ENCODE peak calls at places on chromosomes 7 and 10, in five cellular contexts. E is body of pancreas, F is A549, Y is stomach, G is heart left ventricle. U is an unnamed sample.

GRCh38 chr10:4770766-4771553 is 55.0 kb upstream of the AKR1E2 start:
- DNase-seq in E (no peak), F (peak; percentile 69), Y (no peak), G (no peak), U (no peak)

GRCh38 chr10:5486852-5487235 is 12.5 kb downstream of the CALML5 start:
- DNase-seq in E (no peak), F (no peak), Y (no peak), G (no peak), U (no peak)

GRCh38 chr7:131105803-131106680 is 221.6 kb upstream of the MKLN1 start:
- DNase-seq in E (peak; percentile 86), F (peak; percentile 67), Y (peak; percentile 83), G (peak; percentile 84), U (peak; percentile 91)

GRCh38 chr10:69348824-69349541 is 67.7 kb downstream of the TACR2 start:
- DNase-seq in E (peak; percentile 21), F (peak; percentile 54), Y (no peak), G (peak; percentile 64), U (no peak)

GRCh38 chr7:132035517-132036362 is 479.3 kb upstream of the PODXL start:
- DNase-seq in E (no peak), F (no peak), Y (no peak), G (no peak), U (no peak)

GRCh38 chr10:68146133-68146532 is 36.8 kb downstream of the MYPN start:
- DNase-seq in E (no peak), F (no peak), Y (no peak), G (no peak), U (no peak)

GRCh38 chr10:17912764-17913163 is 39.0 kb upstream of the SLC39A12 start:
- DNase-seq in E (no peak), F (no peak), Y (no peak), G (no peak), U (no peak)

GRCh38 chr10:43816351-43817321 is 168.0 kb upstream of the ZNF32 start:
- DNase-seq in E (peak; percentile 40), F (no peak), Y (peak; percentile 47), G (peak; percentile 72), U (no peak)

GRCh38 chr7:13551503-13551902 is 438.0 kb downstream of the ETV1 start:
- DNase-seq in E (no peak), F (no peak), Y (no peak), G (no peak), U (no peak)

GRCh38 chr10:27815846-27816245 is 70.2 kb upstream of the MKX start:
- DNase-seq in E (no peak), F (no peak), Y (no peak), G (no peak), U (no peak)

GRCh38 chr10:95411635-95412034 is 120.8 kb upstream of the PDLIM1 start:
- DNase-seq in E (no peak), F (no peak), Y (no peak), G (no peak), U (no peak)

DNA sequence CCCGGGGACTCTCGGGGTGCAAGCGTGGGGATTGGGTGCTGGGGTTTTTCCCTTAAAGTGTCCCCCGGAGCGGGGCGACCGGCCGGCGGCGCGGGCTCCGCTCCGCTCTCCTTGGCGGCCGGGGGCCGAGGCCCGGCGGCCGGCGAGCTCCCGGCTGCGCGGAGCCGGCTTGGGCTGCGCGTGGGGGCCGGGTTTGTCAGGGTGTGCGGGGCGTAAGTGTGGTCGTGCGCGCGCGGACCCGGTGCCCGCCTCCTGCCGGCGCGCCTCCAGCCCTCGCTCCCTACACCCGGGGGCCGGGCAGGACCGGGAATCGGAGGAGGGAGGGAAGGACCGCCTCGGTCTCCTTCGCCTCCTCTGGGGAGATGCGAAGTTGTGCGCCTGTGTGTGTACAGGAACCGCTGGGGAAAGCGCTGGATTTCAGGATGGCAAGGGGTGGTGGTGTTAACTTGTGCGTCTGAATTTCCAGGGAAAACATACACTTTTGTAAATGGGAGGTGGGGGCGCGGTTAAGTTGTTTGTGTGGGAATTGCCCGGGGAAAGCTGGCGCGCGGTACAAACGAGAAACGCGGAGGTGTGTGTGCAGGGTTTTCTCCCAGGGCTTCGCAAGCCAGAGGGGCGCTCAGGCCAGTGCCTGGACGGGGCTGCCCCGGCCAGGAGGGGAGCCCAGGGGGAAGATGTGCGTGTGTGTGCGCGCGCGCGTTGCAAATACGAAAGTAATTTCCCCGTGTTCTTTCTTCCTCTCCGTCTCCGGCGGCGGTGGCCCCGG is 742 bp downstream of the ZMIZ1 start:
- DNase-seq in E (peak; percentile 61), F (peak; percentile 54), Y (peak; percentile 61), G (peak; percentile 66), U (no peak)
- TF ChIP-seq POLR2A in E (peak; percentile 41), F (no peak), Y (no peak), G (no peak), U (no peak)

DNA sequence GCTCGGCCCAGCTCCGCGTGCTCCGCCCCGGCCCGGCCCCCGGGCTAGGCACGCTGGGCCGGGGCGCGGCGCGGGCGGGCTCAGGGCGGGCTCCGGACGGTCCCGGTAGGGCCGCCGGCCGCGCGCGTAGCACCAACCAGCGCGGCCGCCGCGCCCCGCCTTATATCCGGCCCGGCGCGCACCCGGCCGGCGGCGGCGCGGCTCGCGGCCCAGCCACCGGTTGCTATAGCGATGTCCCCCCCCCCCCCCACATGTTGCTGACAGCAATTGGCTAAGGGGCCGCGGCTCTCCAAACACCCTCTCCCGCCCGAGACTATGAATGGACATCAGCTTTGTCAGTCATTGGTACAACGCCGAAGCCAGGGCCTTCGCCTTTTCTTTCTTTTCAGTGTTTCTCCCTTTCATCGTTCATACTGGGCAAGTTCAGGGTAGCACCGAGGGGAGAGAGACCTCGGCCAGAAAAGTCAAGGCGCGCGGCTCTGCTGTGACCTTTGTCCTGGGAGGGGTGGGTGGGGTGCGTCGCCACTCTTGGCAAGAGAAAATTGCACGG is 354.1 kb downstream of the DNAJB6 start:
- DNase-seq in E (peak; percentile 60), F (no peak), Y (peak; percentile 48), G (peak; percentile 52), U (no peak)
- H3K4me3 ChIP-seq in E (no peak overlapping the region), F (no peak overlapping the region), Y (peak overlapping the region; percentile 56), G (peak overlapping the region; percentile 53), U (no peak overlapping the region)

GRCh38 chr7:101127460-101128039 is 646 bp downstream of the SERPINE1 start:
- DNase-seq in E (no peak), F (no peak), Y (no peak), G (no peak), U (no peak)
- TF ChIP-seq POLR2A in E (no peak), F (no peak), Y (no peak), G (no peak), U (no peak)

DNA sequence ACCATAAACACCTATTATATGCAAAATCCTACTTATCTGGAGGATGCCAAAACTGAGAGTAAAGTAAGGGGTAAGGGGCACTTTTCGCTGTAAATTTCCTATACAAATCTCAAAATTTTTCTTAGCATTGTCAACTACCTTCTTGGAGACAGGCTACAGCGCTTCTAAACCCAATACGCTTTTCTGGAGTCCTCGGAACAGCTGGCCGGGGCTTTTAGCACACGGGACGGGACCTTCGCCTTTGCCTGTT is 10.4 kb downstream of the TWIST1 start:
- DNase-seq in E (no peak), F (no peak), Y (no peak), G (no peak), U (no peak)
- H3K4me3 ChIP-seq in E (no peak overlapping the region), F (no peak overlapping the region), Y (peak overlapping the region; percentile 40), G (peak overlapping the region; percentile 50), U (peak overlapping the region; percentile 39)

DNA sequence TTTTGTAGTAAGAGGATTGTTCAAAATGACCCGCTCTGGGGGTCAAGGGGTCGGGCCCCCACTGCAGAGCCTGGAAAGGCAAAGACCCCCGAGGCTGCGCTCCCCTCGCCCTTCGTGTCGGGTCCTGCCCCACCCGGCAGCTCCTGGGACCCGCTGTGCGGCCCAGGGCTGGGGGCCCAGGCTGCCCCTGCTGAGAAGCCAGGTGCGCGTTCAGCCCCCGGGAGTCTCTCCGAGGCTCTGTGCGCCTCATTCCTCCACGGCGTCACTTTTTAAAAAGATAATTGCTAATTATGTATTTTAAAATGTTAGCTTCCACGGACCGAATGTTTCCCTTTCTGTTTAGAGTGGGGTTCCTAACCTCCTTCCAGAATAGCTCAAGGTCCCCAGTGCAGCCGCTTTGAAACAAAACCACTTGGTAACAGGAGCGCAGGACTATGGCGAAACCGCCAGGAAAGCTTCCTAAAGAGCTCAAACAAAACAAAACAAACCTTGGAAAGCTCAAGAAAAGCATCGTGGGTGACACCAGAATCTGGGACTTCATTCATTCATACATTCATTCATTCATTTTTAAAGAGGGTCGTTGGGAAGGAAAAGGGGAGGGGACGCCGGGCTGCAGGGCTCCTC is 45.6 kb downstream of the PDIA4 start:
- DNase-seq in E (peak; percentile 43), F (no peak), Y (no peak), G (no peak), U (no peak)
- TF ChIP-seq POLR2A in E (no peak), F (no peak), Y (no peak), G (no peak), U (no peak)

DNA sequence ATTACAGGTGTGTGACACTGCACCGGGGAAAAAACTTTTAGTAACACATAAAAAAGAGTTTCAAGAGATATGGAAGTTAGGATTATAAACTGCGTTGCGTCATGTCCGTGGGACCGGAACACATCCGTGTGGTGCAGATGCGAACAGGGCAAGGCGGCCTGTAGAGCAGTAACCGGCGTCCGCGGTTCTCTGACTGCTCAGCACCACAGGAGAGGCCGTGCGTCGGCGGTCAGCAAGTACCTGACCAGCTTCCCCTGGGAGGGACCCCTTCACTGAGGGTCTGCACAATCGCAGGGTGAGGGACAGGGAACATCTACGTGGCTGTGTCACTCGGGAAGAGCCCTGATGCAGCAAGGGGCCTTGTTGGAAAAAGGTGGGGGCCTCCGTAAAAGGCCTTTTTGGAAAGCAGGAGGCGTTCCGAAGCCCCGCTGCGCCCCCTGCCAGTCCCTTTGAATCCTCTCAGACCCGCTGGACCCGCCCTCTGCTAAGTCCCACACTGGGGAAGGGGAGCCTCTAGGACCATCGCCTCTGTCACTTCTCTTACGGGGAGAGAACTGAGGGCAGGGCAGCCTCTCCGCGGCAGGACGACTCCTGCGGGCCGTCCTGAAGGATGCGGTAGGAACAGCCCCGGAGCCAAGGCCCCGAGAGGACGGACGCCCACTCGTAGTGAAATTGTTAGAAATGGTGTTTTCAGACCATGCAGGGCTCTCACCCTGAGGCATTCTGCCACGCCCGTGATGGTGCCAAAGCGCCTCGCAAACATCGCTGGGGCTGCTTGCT is 771.6 kb upstream of the COBL start:
- DNase-seq in E (no peak), F (no peak), Y (no peak), G (no peak), U (no peak)
- H3K4me3 ChIP-seq in E (no peak overlapping the region), F (no peak overlapping the region), Y (peak overlapping the region; percentile 7), G (peak overlapping the region; percentile 34), U (peak overlapping the region; percentile 17)

GRCh38 chr7:108225531-108226181 is 95.5 kb upstream of the LAMB4 start:
- DNase-seq in E (no peak), F (no peak), Y (no peak), G (no peak), U (no peak)
- TF ChIP-seq POLR2A in E (no peak), F (no peak), Y (no peak), G (no peak), U (no peak)

DNA sequence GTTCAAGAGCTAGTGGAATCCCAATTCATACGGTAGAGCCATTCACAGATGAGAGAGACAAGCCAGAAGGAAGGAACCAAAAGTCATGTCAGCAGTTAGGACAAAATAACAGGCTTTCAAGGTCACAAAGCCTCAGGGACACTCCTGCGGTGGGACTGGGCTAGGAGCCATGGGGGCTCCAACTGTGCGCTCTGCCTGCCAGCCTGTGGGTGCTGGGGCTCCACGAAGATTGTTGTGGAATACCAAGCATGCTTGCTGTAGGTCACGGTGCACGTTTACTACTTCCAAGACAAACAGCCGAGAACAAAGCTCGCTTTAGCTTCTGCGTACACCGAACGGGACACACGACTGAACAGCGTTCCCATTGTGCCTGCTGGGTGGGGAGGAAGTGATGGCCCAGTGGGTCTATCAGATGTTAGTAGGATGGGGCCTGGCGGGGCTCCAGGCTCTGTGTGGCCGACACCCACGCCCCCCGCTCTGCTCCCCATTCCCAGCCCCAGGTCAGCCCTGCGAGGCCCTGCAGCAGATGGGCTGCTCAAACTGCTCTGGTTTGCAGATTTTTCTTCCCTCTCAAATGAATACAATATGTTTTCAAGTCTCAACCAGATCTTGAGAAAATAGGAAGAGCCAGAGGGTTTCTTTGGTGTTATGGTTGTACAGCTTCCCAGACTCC is 158.9 kb downstream of the EGFR start:
- DNase-seq in E (no peak), F (no peak), Y (peak; percentile 70), G (peak; percentile 60), U (no peak)
- H3K4me3 ChIP-seq in E (no peak overlapping the region), F (no peak overlapping the region), Y (no peak overlapping the region), G (no peak overlapping the region), U (no peak overlapping the region)